ENCODE peak calls at places on chromosomes 4 and X, in five cellular contexts. E is colonic mucosa, H is heart left ventricle, R is Peyer's patch, S is lung. U is an unnamed sample.

GRCh38 chr4:15677507-15677988 is 4.1 kb upstream of the FAM200B start:
- DNase-seq in E (peak), H (no peak), R (no peak), S (no peak), U (no peak)

GRCh38 chrX:111360839-111361238 is 51.2 kb downstream of the DCX start:
- DNase-seq in E (no peak), H (no peak), R (no peak), S (no peak), U (no peak)

GRCh38 chrX:139924696-139925094 is 8.2 kb downstream of the ATP11C start:
- DNase-seq in E (no peak), H (no peak), R (no peak), S (no peak), U (no peak)

GRCh38 chrX:135688137-135688536 is 25.3 kb upstream of the CT45A1 start:
- DNase-seq in E (no peak), H (no peak), R (no peak), S (no peak), U (no peak)

GRCh38 chr4:175614880-175615279 is 197.2 kb downstream of the GPM6A start:
- DNase-seq in E (no peak), H (no peak), R (no peak), S (no peak), U (no peak)

GRCh38 chr4:16124232-16124631 is 40.4 kb upstream of the PROM1 start:
- DNase-seq in E (no peak), H (peak), R (no peak), S (no peak), U (no peak)

GRCh38 chrX:118928126-118928525 is 46.3 kb upstream of the LONRF3 start:
- DNase-seq in E (no peak), H (no peak), R (no peak), S (no peak), U (no peak)

GRCh38 chrX:51891821-51892551 is 1.4 kb upstream of the MAGED1 start:
- DNase-seq in E (no peak), H (peak), R (no peak), S (no peak), U (no peak)

GRCh38 chrX:110346681-110347080 is 12.0 kb upstream of the RTL9 start:
- DNase-seq in E (no peak), H (peak), R (no peak), S (no peak), U (no peak)

GRCh38 chr4:108398326-108398725 is 222.1 kb upstream of the RPL34 start:
- DNase-seq in E (no peak), H (no peak), R (no peak), S (no peak), U (no peak)

GRCh38 chr4:71188197-71188625 is 150.6 kb upstream of the SLC4A4 start:
- DNase-seq in E (peak), H (no peak), R (no peak), S (no peak), U (no peak)

GRCh38 chrX:123087326-123087725 is 96.8 kb upstream of the GRIA3 start:
- DNase-seq in E (no peak), H (no peak), R (no peak), S (no peak), U (no peak)

DNA sequence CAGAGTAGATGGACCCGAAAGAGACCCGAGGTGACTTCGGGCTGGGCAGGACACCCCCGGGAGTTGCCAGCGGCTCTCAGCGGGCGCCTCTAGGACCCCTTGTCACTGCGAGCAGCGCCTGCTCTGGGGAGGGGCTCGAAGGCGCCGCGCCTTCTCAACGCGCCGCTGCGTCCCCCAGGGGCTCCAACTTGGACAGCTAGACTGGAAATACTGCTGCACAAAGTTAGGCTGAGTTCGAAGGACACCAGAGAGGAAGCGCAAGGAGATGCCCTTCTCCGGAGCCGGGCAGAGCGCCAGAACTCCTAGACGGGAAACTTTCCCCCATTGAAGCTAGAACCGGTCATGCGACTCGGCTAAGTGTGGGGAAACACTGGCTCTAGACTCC is 493 bp upstream of the KCNIP4 start:
- DNase-seq in E (peak), H (peak), R (peak), S (no peak), U (no peak)
- H3K4me3 ChIP-seq in E (peak), H (peak), R (peak), S (no peak), U (no peak)

DNA sequence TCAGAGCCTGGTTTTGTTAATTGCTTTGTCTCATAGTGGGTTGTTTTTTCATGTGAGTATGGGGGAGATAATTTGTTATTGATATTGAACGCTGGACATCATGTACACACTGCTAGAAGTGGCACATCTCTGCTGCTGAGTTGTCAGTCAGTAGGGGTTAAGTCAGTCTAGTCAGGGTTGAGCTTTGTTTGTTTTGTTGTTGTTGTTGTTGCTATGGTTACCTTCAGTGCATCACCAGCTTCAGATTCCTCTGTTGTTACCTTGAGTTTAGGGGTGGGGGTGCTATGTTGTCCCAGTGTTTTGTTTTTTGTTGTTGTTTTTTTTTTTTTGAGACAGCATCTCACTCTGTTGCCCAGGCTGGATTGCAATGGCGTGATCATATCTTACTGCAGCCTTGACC is 9.9 kb downstream of the YIPF6 start:
- DNase-seq in E (no peak), H (no peak), R (no peak), S (no peak), U (no peak)
- H3K4me3 ChIP-seq in E (no peak), H (no peak), R (no peak), S (no peak), U (no peak)

GRCh38 chr4:139208404-139208945 is 31.5 kb upstream of the ELF2 start:
- DNase-seq in E (no peak), H (peak), R (no peak), S (no peak), U (no peak)
- H3K4me3 ChIP-seq in E (no peak), H (no peak), R (no peak), S (no peak), U (no peak)

GRCh38 chr4:53941331-53941730 is 123.1 kb downstream of the CHIC2 start:
- DNase-seq in E (no peak), H (no peak), R (no peak), S (no peak), U (no peak)
- H3K4me3 ChIP-seq in E (no peak), H (no peak), R (no peak), S (no peak), U (no peak)

GRCh38 chrX:21354725-21355124 is 19.5 kb upstream of the CNKSR2 start:
- DNase-seq in E (no peak), H (no peak), R (no peak), S (no peak), U (no peak)
- H3K4me3 ChIP-seq in E (no peak), H (no peak), R (no peak), S (no peak), U (no peak)

GRCh38 chr4:86757468-86757867 is 91.7 kb downstream of the SLC10A6 start:
- DNase-seq in E (no peak), H (no peak), R (no peak), S (no peak), U (no peak)
- H3K4me3 ChIP-seq in E (no peak), H (no peak), R (no peak), S (no peak), U (no peak)